ENCODE peak calls at places on chromosomes 6 and 20, in six cellular contexts. G is Peyer's patch; H is CD4-positive, alpha-beta T cell; N is psoas muscle; F is nephron progenitor cell; R is fibroblast of lung. B is an unnamed sample.

GRCh38 chr6:64664480-64664879 is 1028.9 kb downstream of the PHF3 start:
- DNase-seq in F (no peak), R (no peak), G (no peak), N (no peak), H (no peak), B (no peak)

GRCh38 chr20:45419188-45420091 is 3.5 kb downstream of the PIGT start:
- DNase-seq in G (peak), R (peak), H (no peak), N (peak), F (no peak), B (no peak)

GRCh38 chr6:37874726-37875125 is 55.2 kb downstream of the ZFAND3 start:
- DNase-seq in F (no peak), R (no peak), H (no peak), G (no peak), N (no peak), B (no peak)

GRCh38 chr6:44226368-44227137 is 3.2 kb downstream of the SLC29A1 start:
- DNase-seq in H (no peak), R (no peak), F (peak), G (no peak), N (peak), B (peak)

GRCh38 chr20:17614176-17614811 is 44.4 kb downstream of the DSTN start:
- DNase-seq in N (peak), F (no peak), H (no peak), R (peak), G (peak), B (peak)

GRCh38 chr6:111759836-111760785 is 113.1 kb downstream of the FYN start:
- DNase-seq in F (no peak), R (peak), H (no peak), N (no peak), G (no peak), B (no peak)

GRCh38 chr6:15444881-15445280 is 199.0 kb downstream of the JARID2 start:
- DNase-seq in G (no peak), H (no peak), N (no peak), R (peak), F (no peak), B (no peak)

GRCh38 chr6:98942263-98942803 is 5.4 kb downstream of the FBXL4 start:
- DNase-seq in F (no peak), G (no peak), R (no peak), H (no peak), N (no peak), B (no peak)

DNA sequence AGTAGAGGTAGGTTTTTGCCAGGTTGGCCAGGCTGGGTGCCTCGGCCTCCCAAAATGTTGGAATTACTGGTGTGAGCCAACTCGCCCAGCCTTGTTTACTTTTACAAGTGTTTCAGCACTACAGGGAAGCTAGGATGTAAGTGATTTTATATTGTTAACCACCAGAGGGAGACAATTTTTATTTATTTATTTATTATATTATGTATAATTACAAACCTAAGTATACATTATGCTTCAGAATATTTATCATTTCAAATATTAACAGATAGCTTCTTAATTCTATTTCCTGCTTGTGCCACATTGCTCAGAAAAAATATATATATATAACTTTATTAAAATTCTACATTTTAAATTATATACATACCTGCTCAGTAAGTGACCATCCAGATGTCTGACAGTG is 9.8 kb downstream of the MMUT start:
- DNase-seq in H (no peak), N (no peak), R (peak), G (no peak), F (no peak), B (no peak)
- TF ChIP-seq CTCF in H (peak), N (peak), R (peak), G (no peak), F (peak), B (peak)

DNA sequence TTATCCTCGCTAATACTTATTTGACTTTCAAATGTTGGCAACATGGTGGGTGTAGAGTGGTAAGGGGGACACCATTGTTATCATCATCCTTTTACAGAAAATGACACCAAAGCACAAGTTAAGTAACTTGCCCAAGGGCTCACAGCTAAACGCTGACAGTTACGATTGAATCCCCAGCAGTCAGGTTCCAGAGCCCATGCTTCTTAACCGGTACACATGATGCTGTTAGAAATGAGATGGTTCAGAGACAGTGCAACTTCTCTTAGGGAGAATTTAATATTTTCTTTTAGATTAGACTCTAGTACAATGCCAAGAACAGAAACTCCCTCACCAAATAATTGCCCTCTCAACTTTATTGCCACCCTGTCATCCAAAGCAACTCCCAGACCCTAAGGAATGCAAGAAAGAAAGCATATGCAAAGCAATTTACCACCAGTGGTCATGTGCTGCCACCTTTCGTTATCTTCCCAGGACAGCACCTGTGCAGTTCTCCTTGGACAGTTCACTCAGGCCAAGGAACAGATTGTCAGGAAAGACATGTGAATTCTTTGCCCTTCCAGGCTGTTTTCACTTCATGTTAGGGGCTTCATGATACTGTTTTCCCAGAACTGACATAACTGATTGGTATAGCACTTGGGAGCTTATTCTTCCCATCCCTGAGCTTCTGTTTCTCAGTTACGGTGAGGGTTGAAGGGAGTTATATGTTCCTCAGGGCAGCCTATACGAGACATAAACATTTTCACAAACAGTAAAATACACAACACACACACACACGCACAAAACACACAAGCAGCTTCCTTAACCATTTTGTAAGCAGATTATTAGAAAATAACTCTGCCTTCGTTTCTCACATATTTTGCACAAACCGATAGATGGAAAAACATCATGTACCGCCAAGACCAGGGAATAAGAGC is 5.1 kb downstream of the HLA-DMA start:
- DNase-seq in N (no peak), R (peak), H (peak), G (peak), F (peak), B (peak)
- TF ChIP-seq CTCF in N (peak), R (peak), H (peak), G (peak), F (peak), B (no peak)

GRCh38 chr20:46520976-46521579 is 7.7 kb upstream of the ZNF334 start:
- DNase-seq in N (no peak), R (peak), G (no peak), H (no peak), F (peak), B (peak)
- TF ChIP-seq CTCF in N (peak), R (peak), G (no peak), H (no peak), F (peak), B (peak)

GRCh38 chr20:56630086-56630493 is 984 bp downstream of the TFAP2C start:
- DNase-seq in N (no peak), R (no peak), F (peak), G (no peak), H (no peak), B (peak)
- TF ChIP-seq CTCF in N (no peak), R (peak), F (peak), G (no peak), H (no peak), B (peak)

GRCh38 chr20:49727473-49727872 is 13.8 kb upstream of the B4GALT5 start:
- DNase-seq in N (no peak), F (no peak), G (no peak), R (no peak), H (no peak), B (no peak)
- TF ChIP-seq CTCF in N (no peak), F (no peak), G (no peak), R (no peak), H (no peak), B (no peak)

DNA sequence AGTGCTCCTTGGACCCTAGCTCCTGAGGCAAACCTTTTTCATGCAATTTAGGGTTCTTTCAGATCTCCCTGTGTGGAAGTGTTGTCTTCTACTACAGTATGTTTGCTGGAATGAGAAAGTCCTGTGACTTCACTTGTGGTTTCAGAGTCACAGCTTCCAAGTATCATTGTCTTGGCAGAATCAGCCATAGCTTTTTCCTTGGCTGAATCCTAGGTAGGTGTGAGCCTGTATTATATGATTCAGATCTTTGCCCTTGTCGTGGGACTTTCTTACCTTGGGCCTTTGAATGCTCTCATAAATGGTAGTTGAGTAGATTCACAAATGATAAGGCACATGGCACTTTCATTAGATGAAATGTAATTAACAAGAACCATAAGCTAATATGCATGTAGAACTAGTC is 16.5 kb downstream of the CARMIL1 start:
- DNase-seq in R (no peak), F (no peak), N (no peak), H (no peak), G (no peak), B (no peak)
- TF ChIP-seq CTCF in R (no peak), F (no peak), N (no peak), H (no peak), G (no peak), B (no peak)

DNA sequence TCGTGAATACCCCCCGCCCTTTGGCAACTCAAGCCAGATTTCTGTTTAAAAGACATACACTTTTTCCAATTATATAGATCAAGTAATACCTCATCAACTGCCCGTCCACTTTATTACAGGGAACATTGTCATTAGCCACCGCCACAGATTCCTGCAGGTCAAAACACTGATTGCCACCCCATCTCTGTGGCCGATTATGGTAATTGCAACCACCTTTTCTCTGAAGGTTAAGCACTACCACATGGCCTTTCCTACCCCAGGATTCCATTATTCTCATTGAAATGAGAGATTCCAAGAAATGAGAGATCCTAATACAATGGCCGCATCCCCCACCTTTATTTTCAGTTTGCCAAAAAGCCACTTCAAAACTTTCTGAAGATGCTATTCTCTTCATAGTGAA is 478.8 kb upstream of the HSF2 start:
- DNase-seq in H (no peak), F (no peak), G (no peak), R (no peak), N (no peak), B (no peak)
- TF ChIP-seq CTCF in H (no peak), F (no peak), G (no peak), R (no peak), N (no peak), B (no peak)

GRCh38 chr6:138309695-138310094 is 68.0 kb upstream of the SMIM28 start:
- DNase-seq in F (no peak), H (no peak), G (no peak), N (no peak), R (no peak), B (no peak)

GRCh38 chr6:138308728-138309110 is 69.0 kb upstream of the SMIM28 start:
- DNase-seq in G (no peak), R (no peak), H (no peak), F (no peak), N (no peak), B (no peak)

GRCh38 chr6:138307352-138307751 is 70.4 kb upstream of the SMIM28 start:
- DNase-seq in R (no peak), F (no peak), N (no peak), G (no peak), H (no peak), B (no peak)

GRCh38 chr6:138310294-138310693 is 67.4 kb upstream of the SMIM28 start:
- DNase-seq in R (peak), N (no peak), F (no peak), H (no peak), G (no peak), B (no peak)

DNA sequence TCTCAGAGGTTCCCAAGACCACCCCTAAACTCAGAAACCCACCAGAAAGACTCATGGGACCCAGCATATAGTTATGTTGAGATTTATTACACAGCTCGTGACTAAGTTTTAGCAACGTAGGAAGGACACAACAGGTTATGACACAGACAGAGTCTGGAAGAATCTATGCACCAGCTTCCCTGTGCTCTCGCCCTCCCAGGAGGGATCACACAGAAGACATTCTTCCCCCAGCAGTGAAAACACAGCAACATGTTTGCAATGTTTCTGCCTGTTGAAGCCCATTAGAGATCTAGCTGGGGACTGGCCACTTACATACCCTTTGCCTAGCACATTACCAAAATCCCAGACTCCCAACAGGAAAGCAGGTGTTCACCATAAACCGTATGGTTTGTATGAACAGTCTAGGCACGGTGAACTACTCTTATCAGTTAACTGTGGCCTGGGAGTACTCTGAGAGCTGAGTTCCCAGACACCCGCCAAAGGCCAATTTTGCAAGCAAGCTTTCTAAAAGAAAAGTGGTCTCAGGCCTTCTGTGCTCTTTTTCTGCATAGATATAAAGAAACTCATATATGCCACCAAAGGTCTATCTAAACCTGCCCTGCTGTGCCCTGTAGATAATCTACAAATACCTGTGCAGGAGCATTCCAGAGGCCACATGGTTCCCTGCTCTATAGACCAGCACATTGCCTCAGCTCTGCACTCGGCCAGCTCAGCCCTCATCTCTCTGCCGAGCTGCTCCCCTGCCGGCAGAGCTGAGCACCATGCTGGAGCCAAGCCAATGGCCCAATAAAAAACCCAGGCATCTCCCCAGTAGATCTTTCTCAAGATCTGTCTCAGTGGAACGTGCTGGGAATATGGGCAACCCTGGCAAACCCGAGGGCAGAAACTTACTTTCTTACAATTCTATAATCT is 69.6 kb upstream of the SMIM28 start:
- DNase-seq in R (no peak), F (no peak), N (no peak), G (no peak), H (no peak), B (no peak)
- TF ChIP-seq CTCF in R (peak), F (no peak), N (no peak), G (no peak), H (no peak), B (no peak)

DNA sequence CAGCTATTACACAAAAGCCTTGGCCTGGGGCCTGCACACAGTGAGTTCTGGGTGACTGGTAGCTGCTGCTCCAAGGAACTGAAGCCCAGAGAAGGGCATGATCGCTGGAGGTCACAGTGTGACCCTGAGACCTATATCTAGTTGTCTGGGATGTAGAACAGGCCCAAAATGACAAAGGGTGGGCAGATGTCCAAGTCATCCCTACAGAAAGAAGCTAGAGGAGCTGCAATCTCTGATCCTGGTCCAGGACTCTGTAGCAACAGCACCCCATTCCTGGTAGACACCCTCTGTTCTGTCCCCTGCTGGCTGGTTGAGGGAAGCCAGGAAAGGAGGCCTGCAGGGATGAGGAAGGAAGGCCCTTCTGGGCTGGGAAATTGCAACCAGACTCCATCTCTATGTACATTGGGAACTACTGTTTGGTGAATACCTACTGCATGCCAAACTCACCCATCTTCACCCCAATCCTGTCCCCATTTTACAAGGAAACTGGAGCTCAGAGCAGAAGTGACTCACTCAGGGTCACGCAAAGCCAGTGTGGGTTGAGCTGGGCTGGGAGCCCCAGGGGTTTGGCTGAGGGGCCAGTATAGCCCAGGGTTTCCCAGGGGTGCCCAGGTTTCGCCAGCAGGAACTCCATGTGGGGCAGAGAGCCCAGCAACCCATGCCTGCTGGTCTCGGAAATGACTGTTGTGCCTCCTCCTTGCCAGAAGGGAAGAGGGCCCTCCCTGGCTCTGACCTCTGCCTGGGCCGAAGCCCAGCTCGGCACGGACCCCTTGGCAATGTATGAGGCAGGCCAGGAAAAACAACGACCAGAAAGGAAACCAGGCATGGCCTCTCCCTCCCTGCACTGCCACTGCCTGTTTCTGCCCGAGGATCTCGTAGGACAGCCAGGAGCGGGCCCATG is 44.9 kb upstream of the TLDC2 start:
- DNase-seq in G (no peak), H (no peak), R (peak), F (no peak), N (peak), B (no peak)
- TF ChIP-seq CTCF in G (no peak), H (no peak), R (peak), F (no peak), N (no peak), B (no peak)

B was measured in glutamatergic neuron.